ENCODE peak calls at places on chromosomes 1 and 21, in four cellular contexts. X is fibroblast of lung, Z is fibroblast of mammary gland, O is heart left ventricle. C is an unnamed sample.
A peak's percentile ranks its signal among the peaks of the same experiment; 100 is the strongest.

GRCh38 chr1:78475888-78476610 is 14.7 kb upstream of the PTGFR start:
- DNase-seq in O (no peak), X (peak; percentile 6), Z (peak; percentile 66), C (no peak)

GRCh38 chr1:60132985-60133673 is 59.6 kb upstream of the C1orf87 start:
- DNase-seq in X (peak; percentile 81), Z (peak; percentile 95), O (no peak), C (no peak)

GRCh38 chr1:153547560-153548551 is 1.2 kb downstream of the S100A3 start:
- DNase-seq in O (peak; percentile 19), Z (no peak), X (no peak), C (no peak)

GRCh38 chr1:204320413-204320812 is 39.3 kb downstream of the PLEKHA6 start:
- DNase-seq in O (no peak), Z (peak; percentile 70), X (peak; percentile 46), C (no peak)

GRCh38 chr1:66353207-66353606 is 180.7 kb upstream of the SGIP1 start:
- DNase-seq in X (no peak), Z (no peak), O (no peak), C (no peak)

GRCh38 chr21:29295066-29295650 is 3.6 kb upstream of the BACH1 start:
- DNase-seq in O (no peak), Z (no peak), X (no peak), C (no peak)

GRCh38 chr1:6965062-6965913 is 180.0 kb downstream of the CAMTA1 start:
- DNase-seq in O (no peak), X (no peak), Z (no peak), C (no peak)

GRCh38 chr1:179984101-179984500 is 29.5 kb downstream of the CEP350 start:
- DNase-seq in X (no peak), O (no peak), Z (no peak), C (no peak)

GRCh38 chr1:160001440-160001839 is 30.4 kb downstream of the PIGM start:
- DNase-seq in X (no peak), Z (no peak), O (no peak), C (no peak)

GRCh38 chr1:161069731-161070270 is at the start of gene ARHGAP30:
- DNase-seq in Z (no peak), O (peak; percentile 72), X (no peak), C (peak; percentile 62)

GRCh38 chr1:19053486-19053885 is 97.0 kb upstream of the IFFO2 start:
- DNase-seq in X (no peak), Z (no peak), O (no peak), C (no peak)

GRCh38 chr1:37177230-37177864 is 143.0 kb upstream of the GRIK3 start:
- DNase-seq in Z (peak; percentile 11), O (no peak), X (no peak), C (no peak)

DNA sequence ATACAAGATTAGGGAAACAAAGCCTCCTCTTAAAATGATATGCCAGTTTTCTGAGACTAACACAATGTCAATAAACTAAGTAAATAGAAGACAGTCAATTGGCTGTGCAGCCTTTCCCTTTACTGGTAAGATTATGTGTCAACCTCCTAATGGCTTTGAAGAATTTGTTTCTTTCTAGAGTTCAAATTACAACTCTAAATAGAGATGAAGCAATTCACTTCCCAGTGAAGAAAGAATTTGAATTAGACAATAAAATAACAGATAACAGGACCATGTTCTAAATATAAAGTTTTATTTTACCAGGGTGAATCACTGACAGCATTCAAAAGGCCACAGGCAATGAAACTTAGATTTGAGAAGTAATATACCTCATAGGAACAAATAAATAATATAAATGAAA is 680.3 kb downstream of the PLA2G4A start:
- DNase-seq in O (no peak), Z (no peak), X (peak; percentile 19), C (no peak)
- TF ChIP-seq CTCF in O (no peak), Z (no peak), X (no peak), C (no peak)

DNA sequence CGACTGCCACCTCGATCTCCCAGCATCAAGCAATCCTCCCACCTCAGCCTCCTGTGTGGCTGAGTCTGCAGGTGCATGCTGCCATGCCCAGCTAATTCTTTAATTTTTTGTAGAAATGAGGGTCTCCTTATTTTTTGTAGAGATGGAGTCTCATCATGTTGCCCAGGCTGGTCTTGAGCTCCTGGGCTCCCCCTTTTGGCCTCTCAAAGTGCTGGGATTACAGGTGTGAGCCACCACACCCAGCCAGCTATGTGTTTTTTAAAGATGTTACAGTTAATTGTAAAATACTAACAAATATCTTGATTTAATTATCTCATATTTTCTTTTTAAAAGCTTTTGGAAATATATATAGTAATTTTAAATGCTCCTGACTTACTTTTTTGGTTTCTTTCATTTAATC is 181.3 kb upstream of the DMRTA2 start:
- DNase-seq in Z (no peak), X (no peak), O (no peak), C (no peak)
- TF ChIP-seq CTCF in Z (no peak), X (no peak), O (no peak), C (no peak)

GRCh38 chr1:44236873-44237272 is 23.6 kb downstream of the DMAP1 start:
- DNase-seq in Z (no peak), O (no peak), X (no peak), C (no peak)
- TF ChIP-seq CTCF in Z (no peak), O (no peak), X (no peak), C (no peak)

DNA sequence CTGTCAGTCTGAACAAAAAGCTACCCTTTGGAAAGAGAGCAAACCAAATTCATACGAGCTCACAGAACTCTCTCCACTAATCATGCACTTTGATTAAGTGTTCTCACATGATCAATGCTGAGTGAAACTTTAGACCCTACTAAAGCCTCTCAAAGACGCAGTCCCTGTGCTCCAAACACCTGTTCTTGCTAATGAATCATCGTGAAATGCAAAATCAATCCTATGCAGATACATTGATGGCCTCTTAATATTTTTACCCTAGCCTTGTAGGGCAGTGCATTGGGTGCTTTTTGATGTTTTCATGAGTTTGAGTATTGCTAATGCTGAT is 113.4 kb downstream of the ZBTB18 start:
- DNase-seq in O (no peak), X (no peak), Z (no peak), C (no peak)
- TF ChIP-seq CTCF in O (no peak), X (no peak), Z (no peak), C (no peak)

DNA sequence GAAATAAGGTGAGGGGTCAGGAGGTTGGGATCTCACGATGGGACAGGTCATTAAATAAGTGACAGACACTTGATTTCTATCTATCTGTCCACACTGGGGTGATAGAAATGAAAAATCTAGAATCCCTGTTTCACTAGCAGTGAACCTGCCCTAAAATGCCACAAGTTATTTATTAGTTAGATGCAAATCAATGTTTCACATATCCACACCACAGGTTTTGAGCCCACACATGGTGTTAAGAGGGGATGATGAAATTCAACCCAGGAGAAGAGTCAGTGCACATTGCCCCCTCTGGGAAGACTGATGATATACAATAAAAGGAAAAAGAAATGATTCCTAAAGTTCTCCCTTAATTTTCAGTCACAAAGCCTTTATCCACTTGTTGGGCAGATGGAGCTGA is 10.1 kb upstream of the NTPCR start:
- DNase-seq in X (no peak), Z (no peak), O (no peak), C (no peak)
- TF ChIP-seq CTCF in X (no peak), Z (no peak), O (no peak), C (no peak)

GRCh38 chr1:156696755-156697154 is 8.6 kb downstream of the CRABP2 start:
- DNase-seq in X (no peak), Z (no peak), O (no peak), C (no peak)

GRCh38 chr1:156692409-156692957 is 12.9 kb downstream of the CRABP2 start:
- DNase-seq in Z (no peak), X (no peak), O (no peak), C (no peak)

GRCh38 chr1:156692958-156693857 is 12.2 kb downstream of the CRABP2 start:
- DNase-seq in O (no peak), Z (no peak), X (no peak), C (no peak)

GRCh38 chr1:156693858-156694562 is 11.4 kb downstream of the CRABP2 start:
- DNase-seq in Z (no peak), X (no peak), O (no peak), C (no peak)

GRCh38 chr1:156694563-156694962 is 10.8 kb downstream of the CRABP2 start:
- DNase-seq in X (no peak), O (no peak), Z (no peak), C (no peak)
- TF ChIP-seq CTCF in X (no peak), O (no peak), Z (no peak), C (no peak)